ENCODE peak calls at places on chromosomes 4 and X, in six cellular contexts. W is upper lobe of right lung, P is thoracic aorta, H is fibroblast of mammary gland, D is body of pancreas, A is fibroblast of lung. Z is an unnamed sample.

GRCh38 chrX:129694805-129695204 is 40.0 kb upstream of the APLN start:
- DNase-seq in W (no peak), P (no peak), A (no peak), D (no peak), H (no peak), Z (no peak)

GRCh38 chr4:72857787-72858186 is 211.7 kb downstream of the COX18 start:
- DNase-seq in A (no peak), P (no peak), H (peak; percentile 18), W (no peak), D (no peak), Z (no peak)

GRCh38 chrX:130079824-130080406 is 30.4 kb downstream of the ELF4 start:
- DNase-seq in D (peak; percentile 65), H (peak; percentile 83), P (no peak), W (no peak), A (peak; percentile 78), Z (peak; percentile 49)

GRCh38 chr4:15100994-15101695 is 98.9 kb downstream of the CPEB2 start:
- DNase-seq in P (no peak), H (peak; percentile 40), W (no peak), D (no peak), A (peak; percentile 8), Z (no peak)

GRCh38 chr4:39706334-39706733 is 8.4 kb downstream of the UBE2K start:
- DNase-seq in D (peak; percentile 70), P (peak; percentile 48), W (no peak), A (peak; percentile 81), H (peak; percentile 87), Z (peak; percentile 49)

GRCh38 chr4:153014460-153014859 is 78.3 kb downstream of the FHDC1 start:
- DNase-seq in D (no peak), H (peak; percentile 3), P (no peak), W (no peak), A (no peak), Z (no peak)

GRCh38 chr4:148030486-148030885 is 298.6 kb downstream of the ARHGAP10 start:
- DNase-seq in P (no peak), A (peak; percentile 90), D (no peak), H (peak; percentile 79), W (no peak), Z (no peak)

GRCh38 chr4:176001171-176002006 is 64.3 kb upstream of the WDR17 start:
- DNase-seq in W (peak; percentile 73), A (peak; percentile 34), D (peak; percentile 6), P (no peak), H (peak; percentile 20), Z (peak; percentile 31)

GRCh38 chrX:109783712-109784109 is 50.7 kb upstream of the ACSL4 start:
- DNase-seq in P (no peak), A (no peak), H (no peak), D (peak; percentile 61), W (peak; percentile 53), Z (no peak)

GRCh38 chr4:187929024-187929423 is 66.5 kb upstream of the ZFP42 start:
- DNase-seq in D (no peak), P (no peak), W (no peak), A (no peak), H (no peak), Z (no peak)

GRCh38 chrX:11890843-11891514 is 132.9 kb downstream of the MSL3 start:
- DNase-seq in H (peak; percentile 45), P (no peak), A (peak; percentile 1), W (peak; percentile 59), D (peak; percentile 5), Z (no peak)

GRCh38 chrX:131816551-131817136 is 206.5 kb upstream of the STK26 start:
- DNase-seq in H (peak; percentile 75), A (no peak), P (no peak), D (peak; percentile 46), W (no peak), Z (peak; percentile 66)

GRCh38 chr4:139763205-139763604 is 97.6 kb downstream of the MGST2 start:
- DNase-seq in H (no peak), P (no peak), A (no peak), D (no peak), W (no peak), Z (no peak)

GRCh38 chr4:75376543-75376942 is 137.7 kb downstream of the RCHY1 start:
- DNase-seq in A (no peak), P (no peak), D (no peak), W (no peak), H (no peak), Z (no peak)

GRCh38 chrX:42804524-42804923 is 26.6 kb upstream of the PPP1R2C start:
- DNase-seq in A (no peak), P (no peak), D (no peak), H (no peak), W (no peak), Z (no peak)

GRCh38 chr4:122052714-122053113 is 99.4 kb upstream of the BLTP1 start:
- DNase-seq in D (no peak), H (no peak), A (no peak), P (no peak), W (no peak), Z (no peak)

GRCh38 chr4:54318904-54319303 is 89.8 kb downstream of the PDGFRA start:
- DNase-seq in P (no peak), H (peak; percentile 62), A (peak; percentile 64), W (no peak), D (peak; percentile 9), Z (peak; percentile 31)

GRCh38 chr4:155529197-155529596 is 137.5 kb upstream of the GUCY1A1 start:
- DNase-seq in D (no peak), A (peak; percentile 63), H (peak; percentile 69), P (no peak), W (no peak), Z (peak; percentile 12)

GRCh38 chr4:88779431-88779830 is 81.8 kb upstream of the NAP1L5 start:
- DNase-seq in W (no peak), H (no peak), D (no peak), A (no peak), P (no peak), Z (peak; percentile 90)

GRCh38 chr4:26813698-26814097 is 46.9 kb upstream of the STIM2 start:
- DNase-seq in H (no peak), P (no peak), A (no peak), W (no peak), D (no peak), Z (no peak)

GRCh38 chr4:100796333-100796732 is 278.5 kb upstream of the EMCN start:
- DNase-seq in W (no peak), P (no peak), H (no peak), D (no peak), A (no peak), Z (no peak)

GRCh38 chrX:144732588-144732987 is 514.7 kb upstream of the SPANXN1 start:
- DNase-seq in A (no peak), P (no peak), D (no peak), H (peak; percentile 45), W (no peak), Z (no peak)

GRCh38 chr4:174256277-174256713 is 27.2 kb downstream of the FBXO8 start:
- DNase-seq in D (no peak), W (no peak), H (peak; percentile 68), A (peak; percentile 80), P (no peak), Z (peak; percentile 15)

GRCh38 chr4:3045500-3045850 is 28.9 kb downstream of the HTT-AS start:
- DNase-seq in D (peak; percentile 50), P (no peak), H (peak; percentile 63), A (peak; percentile 55), W (peak; percentile 84), Z (peak; percentile 6)

GRCh38 chrX:120308959-120309872 is 2.0 kb downstream of the TMEM255A start:
- DNase-seq in D (peak; percentile 66), H (peak; percentile 40), P (peak; percentile 6), A (peak; percentile 53), W (peak; percentile 82), Z (peak; percentile 46)

GRCh38 chr4:21811576-21811975 is 137.0 kb downstream of the KCNIP4 start:
- DNase-seq in W (no peak), A (no peak), D (no peak), H (peak; percentile 28), P (no peak), Z (no peak)

GRCh38 chr4:113292371-113293042 is 243.1 kb downstream of the ANK2 start:
- DNase-seq in W (no peak), H (peak; percentile 45), P (no peak), D (peak; percentile 7), A (peak; percentile 85), Z (peak; percentile 45)

DNA sequence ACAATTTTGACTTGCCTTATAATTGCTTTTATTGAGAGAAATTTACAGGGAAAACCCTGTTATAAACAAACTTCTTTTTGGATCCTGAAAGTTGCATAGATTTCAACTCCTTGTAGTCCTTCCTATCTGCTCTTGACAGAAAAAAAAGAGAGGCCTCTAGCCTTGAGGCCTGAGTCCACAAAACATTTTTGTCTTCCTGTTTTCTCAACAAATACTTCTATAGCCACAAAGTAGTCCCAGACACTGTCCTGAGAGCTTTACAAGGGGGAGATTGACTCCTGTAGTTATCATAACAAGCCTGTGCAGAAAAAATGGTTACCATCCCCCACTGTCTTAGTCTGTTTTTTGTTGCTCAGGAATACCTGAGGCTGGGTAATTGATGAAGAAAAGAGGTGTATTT is 35.1 kb downstream of the PCDH7 start:
- DNase-seq in A (no peak), D (no peak), H (no peak), W (no peak), P (no peak), Z (no peak)
- TF ChIP-seq CTCF in A (no peak), D (no peak), H (no peak), W (no peak), P (no peak), Z (no peak)

GRCh38 chr4:56356650-56357049 is 30.6 kb downstream of the AASDH start:
- DNase-seq in D (no peak), A (no peak), W (no peak), H (no peak), P (no peak), Z (no peak)

DNA sequence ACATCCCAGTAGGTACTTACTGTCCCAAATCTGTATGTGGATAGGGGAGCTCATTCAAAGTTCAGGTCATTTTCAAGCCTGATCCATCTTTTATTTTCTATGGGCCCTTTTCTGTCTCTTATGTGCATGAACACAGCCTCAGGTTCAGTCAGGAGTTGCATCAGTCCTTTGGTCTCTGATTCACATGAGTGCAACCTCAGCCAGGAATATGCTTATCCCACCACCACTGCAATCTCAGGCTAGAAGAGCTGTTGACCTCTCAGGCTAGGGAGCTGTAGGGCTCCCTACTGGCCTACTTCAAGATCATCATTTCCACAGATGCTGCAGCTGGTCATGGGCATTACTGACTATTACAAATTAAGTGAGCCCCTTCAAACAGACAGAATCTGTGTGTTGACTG is 27.2 kb downstream of the AASDH start:
- DNase-seq in P (no peak), W (no peak), D (no peak), H (peak; percentile 46), A (peak; percentile 39), Z (no peak)
- H3K4me3 ChIP-seq in P (no peak overlapping the region), W (no peak overlapping the region), D (no peak overlapping the region), H (no peak overlapping the region), A (no peak overlapping the region), Z (no peak overlapping the region)

GRCh38 chrX:153981771-153982533 is 9.4 kb downstream of the TMEM187 start:
- DNase-seq in H (peak; percentile 40), W (peak; percentile 71), P (no peak), A (no peak), D (peak; percentile 61), Z (no peak)
- TF ChIP-seq CTCF in H (no peak), W (no peak), P (no peak), A (no peak), D (no peak), Z (no peak)

GRCh38 chrX:102651968-102652744 is 873 bp downstream of the GPRASP1 start:
- DNase-seq in D (peak; percentile 46), A (peak; percentile 50), W (no peak), H (peak; percentile 42), P (no peak), Z (no peak)

GRCh38 chrX:102651242-102651967 is at the start of gene GPRASP1:
- DNase-seq in W (peak; percentile 72), H (peak; percentile 26), P (no peak), A (peak; percentile 46), D (peak; percentile 39), Z (no peak)

GRCh38 chrX:102654696-102655095 is 3.4 kb downstream of the GPRASP1 start:
- DNase-seq in D (no peak), P (no peak), W (no peak), A (no peak), H (no peak), Z (no peak)

GRCh38 chrX:102650903-102651241 is 411 bp upstream of the GPRASP1 start:
- DNase-seq in W (no peak), A (no peak), D (no peak), P (no peak), H (peak; percentile 4), Z (no peak)
- H3K4me3 ChIP-seq in W (peak overlapping the region; percentile 57), A (peak overlapping the region; percentile 63), D (peak overlapping the region; percentile 8), P (peak overlapping the region; percentile 84), H (peak overlapping the region; percentile 52), Z (peak overlapping the region; percentile 51)

Z was measured in astrocyte of the cerebellum.